ENCODE peak calls at places on chromosomes 11 and 22, in eight cellular contexts. One of them, this sample, is unnamed.

GRCh38 chr11:911031-911889 is 650 bp upstream of the CHID1 start:
- DNase-seq in H1: no peak
- DNase-seq in cardiac muscle cell: peak; percentile 58
- DNase-seq in heart right ventricle: peak; percentile 41
- DNase-seq in CD8-positive, alpha-beta memory T cell: peak; percentile 41
- DNase-seq in kidney: peak; percentile 86
- DNase-seq in DND-41: peak; percentile 58
- DNase-seq in naive thymus-derived CD4-positive, alpha-beta T cell: no peak
- DNase-seq in this sample: no peak

GRCh38 chr11:80773919-80774318 is 1333.1 kb upstream of the TENM4 start:
- DNase-seq in H1: no peak
- DNase-seq in cardiac muscle cell: no peak
- DNase-seq in heart right ventricle: no peak
- DNase-seq in CD8-positive, alpha-beta memory T cell: no peak
- DNase-seq in kidney: no peak
- DNase-seq in DND-41: no peak
- DNase-seq in naive thymus-derived CD4-positive, alpha-beta T cell: no peak
- DNase-seq in this sample: no peak

GRCh38 chr11:72298931-72299330 is 55.0 kb upstream of the PHOX2A start:
- DNase-seq in H1: no peak
- DNase-seq in cardiac muscle cell: no peak
- DNase-seq in heart right ventricle: no peak
- DNase-seq in CD8-positive, alpha-beta memory T cell: no peak
- DNase-seq in kidney: no peak
- DNase-seq in DND-41: no peak
- DNase-seq in naive thymus-derived CD4-positive, alpha-beta T cell: no peak
- DNase-seq in this sample: no peak

GRCh38 chr11:80144932-80145612 is 704.2 kb upstream of the TENM4 start:
- DNase-seq in H1: no peak
- DNase-seq in cardiac muscle cell: no peak
- DNase-seq in heart right ventricle: no peak
- DNase-seq in CD8-positive, alpha-beta memory T cell: no peak
- DNase-seq in kidney: no peak
- DNase-seq in DND-41: no peak
- DNase-seq in naive thymus-derived CD4-positive, alpha-beta T cell: no peak
- DNase-seq in this sample: no peak

GRCh38 chr22:22940961-22941605 is 53.5 kb downstream of the IGLL5 start:
- DNase-seq in H1: no peak
- DNase-seq in cardiac muscle cell: no peak
- DNase-seq in heart right ventricle: no peak
- DNase-seq in CD8-positive, alpha-beta memory T cell: no peak
- DNase-seq in kidney: no peak
- DNase-seq in DND-41: peak; percentile 7
- DNase-seq in naive thymus-derived CD4-positive, alpha-beta T cell: no peak
- DNase-seq in this sample: no peak

GRCh38 chr11:115939104-115939503 is 434.9 kb upstream of the CADM1 start:
- DNase-seq in H1: no peak
- DNase-seq in cardiac muscle cell: peak; percentile 12
- DNase-seq in heart right ventricle: no peak
- DNase-seq in CD8-positive, alpha-beta memory T cell: no peak
- DNase-seq in kidney: no peak
- DNase-seq in DND-41: no peak
- DNase-seq in naive thymus-derived CD4-positive, alpha-beta T cell: no peak
- DNase-seq in this sample: no peak

GRCh38 chr11:40029406-40029805 is 1430.0 kb downstream of the LRRC4C start:
- DNase-seq in H1: no peak
- DNase-seq in cardiac muscle cell: no peak
- DNase-seq in heart right ventricle: no peak
- DNase-seq in CD8-positive, alpha-beta memory T cell: no peak
- DNase-seq in kidney: no peak
- DNase-seq in DND-41: no peak
- DNase-seq in naive thymus-derived CD4-positive, alpha-beta T cell: no peak
- DNase-seq in this sample: no peak

GRCh38 chr22:41917906-41918791 is 3.3 kb upstream of the SHISA8 start:
- DNase-seq in H1: no peak
- DNase-seq in cardiac muscle cell: no peak
- DNase-seq in heart right ventricle: peak; percentile 53
- DNase-seq in CD8-positive, alpha-beta memory T cell: no peak
- DNase-seq in kidney: no peak
- DNase-seq in DND-41: no peak
- DNase-seq in naive thymus-derived CD4-positive, alpha-beta T cell: no peak
- DNase-seq in this sample: peak; percentile 47

GRCh38 chr11:114162719-114163123 is 103.2 kb downstream of the ZBTB16 start:
- DNase-seq in H1: no peak
- DNase-seq in cardiac muscle cell: peak; percentile 74
- DNase-seq in heart right ventricle: peak; percentile 95
- DNase-seq in CD8-positive, alpha-beta memory T cell: no peak
- DNase-seq in kidney: peak; percentile 95
- DNase-seq in DND-41: no peak
- DNase-seq in naive thymus-derived CD4-positive, alpha-beta T cell: no peak
- DNase-seq in this sample: no peak

GRCh38 chr11:10351768-10352641 is 47.1 kb downstream of the ADM start:
- DNase-seq in H1: peak; percentile 98
- DNase-seq in cardiac muscle cell: peak; percentile 59
- DNase-seq in heart right ventricle: peak; percentile 85
- DNase-seq in CD8-positive, alpha-beta memory T cell: no peak
- DNase-seq in kidney: no peak
- DNase-seq in DND-41: no peak
- DNase-seq in naive thymus-derived CD4-positive, alpha-beta T cell: no peak
- DNase-seq in this sample: no peak

GRCh38 chr11:14642453-14642852 is 1.2 kb upstream of the PDE3B start:
- DNase-seq in H1: no peak
- DNase-seq in cardiac muscle cell: no peak
- DNase-seq in heart right ventricle: no peak
- DNase-seq in CD8-positive, alpha-beta memory T cell: no peak
- DNase-seq in kidney: no peak
- DNase-seq in DND-41: no peak
- DNase-seq in naive thymus-derived CD4-positive, alpha-beta T cell: no peak
- DNase-seq in this sample: no peak
- H3K4me3 ChIP-seq in H1: no peak overlapping the region
- H3K4me3 ChIP-seq in cardiac muscle cell: no peak overlapping the region
- H3K4me3 ChIP-seq in heart right ventricle: peak overlapping the region; percentile 75
- H3K4me3 ChIP-seq in CD8-positive, alpha-beta memory T cell: peak overlapping the region; percentile 60
- H3K4me3 ChIP-seq in kidney: peak overlapping the region; percentile 72
- H3K4me3 ChIP-seq in DND-41: peak overlapping the region; percentile 53
- H3K4me3 ChIP-seq in naive thymus-derived CD4-positive, alpha-beta T cell: peak overlapping the region; percentile 68
- H3K4me3 ChIP-seq in this sample: no peak overlapping the region

GRCh38 chr11:11984563-11984962 is 23.9 kb downstream of the DKK3 start:
- DNase-seq in H1: no peak
- DNase-seq in cardiac muscle cell: no peak
- DNase-seq in heart right ventricle: no peak
- DNase-seq in CD8-positive, alpha-beta memory T cell: no peak
- DNase-seq in kidney: no peak
- DNase-seq in DND-41: no peak
- DNase-seq in naive thymus-derived CD4-positive, alpha-beta T cell: no peak
- DNase-seq in this sample: no peak

GRCh38 chr11:11983427-11983826 is 25.0 kb downstream of the DKK3 start:
- DNase-seq in H1: no peak
- DNase-seq in cardiac muscle cell: no peak
- DNase-seq in heart right ventricle: no peak
- DNase-seq in CD8-positive, alpha-beta memory T cell: no peak
- DNase-seq in kidney: no peak
- DNase-seq in DND-41: no peak
- DNase-seq in naive thymus-derived CD4-positive, alpha-beta T cell: no peak
- DNase-seq in this sample: no peak

GRCh38 chr11:11982975-11983374 is 25.5 kb downstream of the DKK3 start:
- DNase-seq in H1: no peak
- DNase-seq in cardiac muscle cell: no peak
- DNase-seq in heart right ventricle: no peak
- DNase-seq in CD8-positive, alpha-beta memory T cell: no peak
- DNase-seq in kidney: no peak
- DNase-seq in DND-41: no peak
- DNase-seq in naive thymus-derived CD4-positive, alpha-beta T cell: no peak
- DNase-seq in this sample: no peak

GRCh38 chr11:11985954-11986949 is 22.2 kb downstream of the DKK3 start:
- DNase-seq in H1: no peak
- DNase-seq in cardiac muscle cell: no peak
- DNase-seq in heart right ventricle: no peak
- DNase-seq in CD8-positive, alpha-beta memory T cell: no peak
- DNase-seq in kidney: no peak
- DNase-seq in DND-41: no peak
- DNase-seq in naive thymus-derived CD4-positive, alpha-beta T cell: no peak
- DNase-seq in this sample: no peak

GRCh38 chr11:11985016-11985715 is 23.3 kb downstream of the DKK3 start:
- DNase-seq in H1: no peak
- DNase-seq in cardiac muscle cell: no peak
- DNase-seq in heart right ventricle: no peak
- DNase-seq in CD8-positive, alpha-beta memory T cell: no peak
- DNase-seq in kidney: no peak
- DNase-seq in DND-41: no peak
- DNase-seq in naive thymus-derived CD4-positive, alpha-beta T cell: no peak
- DNase-seq in this sample: no peak
- H3K4me1 ChIP-seq in H1: no peaks in the 10 kb centered on the region
- H3K4me1 ChIP-seq in cardiac muscle cell: peaks cover 29% of the 10 kb centered on the region
- H3K4me1 ChIP-seq in heart right ventricle: peaks cover 61% of the 10 kb centered on the region
- H3K4me1 ChIP-seq in CD8-positive, alpha-beta memory T cell: peaks cover 3% of the 10 kb centered on the region
- H3K4me1 ChIP-seq in kidney: no peaks in the 10 kb centered on the region
- H3K4me1 ChIP-seq in DND-41: no peaks in the 10 kb centered on the region
- H3K4me1 ChIP-seq in naive thymus-derived CD4-positive, alpha-beta T cell: no peaks in the 10 kb centered on the region
- H3K4me1 ChIP-seq in this sample: no peaks in the 10 kb centered on the region

DNA sequence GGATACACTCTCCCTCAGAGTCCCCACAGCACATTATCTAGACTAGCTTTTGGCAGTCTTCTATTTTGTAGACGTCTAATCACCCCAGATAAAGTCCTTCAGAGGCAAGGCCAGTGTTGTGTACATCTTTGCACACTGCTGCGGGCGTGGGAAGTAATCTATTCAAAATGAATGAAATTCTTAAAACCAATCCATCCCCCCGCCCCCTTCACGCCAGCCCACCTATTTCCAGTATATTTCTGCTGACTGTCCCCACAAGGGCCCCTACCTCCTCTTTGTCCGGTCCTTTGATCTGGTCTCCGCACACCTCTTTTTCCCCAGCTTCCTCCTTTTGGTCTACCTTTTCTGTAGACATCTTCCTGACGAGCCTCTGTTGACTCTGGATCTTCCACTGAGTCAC is 383 bp downstream of the BSCL2 start:
- DNase-seq in H1: no peak
- DNase-seq in cardiac muscle cell: no peak
- DNase-seq in heart right ventricle: no peak
- DNase-seq in CD8-positive, alpha-beta memory T cell: no peak
- DNase-seq in kidney: no peak
- DNase-seq in DND-41: no peak
- DNase-seq in naive thymus-derived CD4-positive, alpha-beta T cell: no peak
- DNase-seq in this sample: no peak
- H3K4me3 ChIP-seq in H1: peak overlapping the region; percentile 82
- H3K4me3 ChIP-seq in cardiac muscle cell: peak overlapping the region; percentile 41
- H3K4me3 ChIP-seq in heart right ventricle: peak overlapping the region; percentile 65
- H3K4me3 ChIP-seq in CD8-positive, alpha-beta memory T cell: peak overlapping the region; percentile 82
- H3K4me3 ChIP-seq in kidney: peak overlapping the region; percentile 83
- H3K4me3 ChIP-seq in DND-41: no peak overlapping the region
- H3K4me3 ChIP-seq in naive thymus-derived CD4-positive, alpha-beta T cell: peak overlapping the region; percentile 74
- H3K4me3 ChIP-seq in this sample: no peak overlapping the region

GRCh38 chr22:30314918-30315317 is 11.8 kb downstream of the TBC1D10A start:
- DNase-seq in H1: no peak
- DNase-seq in cardiac muscle cell: no peak
- DNase-seq in heart right ventricle: no peak
- DNase-seq in CD8-positive, alpha-beta memory T cell: no peak
- DNase-seq in kidney: no peak
- DNase-seq in DND-41: no peak
- DNase-seq in naive thymus-derived CD4-positive, alpha-beta T cell: no peak
- DNase-seq in this sample: no peak

GRCh38 chr22:30312053-30312452 is 14.7 kb downstream of the TBC1D10A start:
- DNase-seq in H1: no peak
- DNase-seq in cardiac muscle cell: no peak
- DNase-seq in heart right ventricle: no peak
- DNase-seq in CD8-positive, alpha-beta memory T cell: no peak
- DNase-seq in kidney: no peak
- DNase-seq in DND-41: no peak
- DNase-seq in naive thymus-derived CD4-positive, alpha-beta T cell: no peak
- DNase-seq in this sample: no peak

GRCh38 chr22:30315962-30316576 is 10.7 kb downstream of the TBC1D10A start:
- DNase-seq in H1: no peak
- DNase-seq in cardiac muscle cell: no peak
- DNase-seq in heart right ventricle: no peak
- DNase-seq in CD8-positive, alpha-beta memory T cell: no peak
- DNase-seq in kidney: no peak
- DNase-seq in DND-41: no peak
- DNase-seq in naive thymus-derived CD4-positive, alpha-beta T cell: no peak
- DNase-seq in this sample: no peak

GRCh38 chr22:30310881-30311771 is 15.6 kb downstream of the TBC1D10A start:
- DNase-seq in H1: no peak
- DNase-seq in cardiac muscle cell: peak; percentile 42
- DNase-seq in heart right ventricle: peak; percentile 85
- DNase-seq in CD8-positive, alpha-beta memory T cell: no peak
- DNase-seq in kidney: peak; percentile 89
- DNase-seq in DND-41: no peak
- DNase-seq in naive thymus-derived CD4-positive, alpha-beta T cell: no peak
- DNase-seq in this sample: no peak

GRCh38 chr22:30313527-30314385 is 13.0 kb downstream of the TBC1D10A start:
- DNase-seq in H1: no peak
- DNase-seq in cardiac muscle cell: no peak
- DNase-seq in heart right ventricle: no peak
- DNase-seq in CD8-positive, alpha-beta memory T cell: no peak
- DNase-seq in kidney: no peak
- DNase-seq in DND-41: no peak
- DNase-seq in naive thymus-derived CD4-positive, alpha-beta T cell: no peak
- DNase-seq in this sample: no peak
- H3K4me1 ChIP-seq in H1: no peaks in the 10 kb centered on the region
- H3K4me1 ChIP-seq in cardiac muscle cell: peaks cover 10% of the 10 kb centered on the region
- H3K4me1 ChIP-seq in heart right ventricle: peaks cover 64% of the 10 kb centered on the region
- H3K4me1 ChIP-seq in CD8-positive, alpha-beta memory T cell: peaks cover 100% of the 10 kb centered on the region
- H3K4me1 ChIP-seq in kidney: peaks cover 69% of the 10 kb centered on the region
- H3K4me1 ChIP-seq in DND-41: peaks cover 88% of the 10 kb centered on the region
- H3K4me1 ChIP-seq in naive thymus-derived CD4-positive, alpha-beta T cell: peaks cover 99% of the 10 kb centered on the region
- H3K4me1 ChIP-seq in this sample: peaks cover 31% of the 10 kb centered on the region

GRCh38 chr11:45806937-45807791 is 2.2 kb downstream of the SLC35C1 start:
- DNase-seq in H1: no peak
- DNase-seq in cardiac muscle cell: no peak
- DNase-seq in heart right ventricle: no peak
- DNase-seq in CD8-positive, alpha-beta memory T cell: no peak
- DNase-seq in kidney: no peak
- DNase-seq in DND-41: no peak
- DNase-seq in naive thymus-derived CD4-positive, alpha-beta T cell: no peak
- DNase-seq in this sample: peak; percentile 13
- H3K4me3 ChIP-seq in H1: no peak overlapping the region
- H3K4me3 ChIP-seq in cardiac muscle cell: no peak overlapping the region
- H3K4me3 ChIP-seq in heart right ventricle: peak overlapping the region; percentile 95
- H3K4me3 ChIP-seq in CD8-positive, alpha-beta memory T cell: peak overlapping the region; percentile 83
- H3K4me3 ChIP-seq in kidney: peak overlapping the region; percentile 65
- H3K4me3 ChIP-seq in DND-41: peak overlapping the region; percentile 11
- H3K4me3 ChIP-seq in naive thymus-derived CD4-positive, alpha-beta T cell: no peak overlapping the region
- H3K4me3 ChIP-seq in this sample: peak overlapping the region; percentile 79

GRCh38 chr22:25933158-25933788 is 191.3 kb downstream of the MYO18B start:
- DNase-seq in H1: no peak
- DNase-seq in cardiac muscle cell: no peak
- DNase-seq in heart right ventricle: no peak
- DNase-seq in CD8-positive, alpha-beta memory T cell: no peak
- DNase-seq in kidney: no peak
- DNase-seq in DND-41: no peak
- DNase-seq in naive thymus-derived CD4-positive, alpha-beta T cell: no peak
- DNase-seq in this sample: no peak
- H3K4me1 ChIP-seq in H1: peaks cover 14% of the 10 kb centered on the region
- H3K4me1 ChIP-seq in cardiac muscle cell: no peaks in the 10 kb centered on the region
- H3K4me1 ChIP-seq in heart right ventricle: no peaks in the 10 kb centered on the region
- H3K4me1 ChIP-seq in CD8-positive, alpha-beta memory T cell: no peaks in the 10 kb centered on the region
- H3K4me1 ChIP-seq in kidney: no peaks in the 10 kb centered on the region
- H3K4me1 ChIP-seq in DND-41: no peaks in the 10 kb centered on the region
- H3K4me1 ChIP-seq in naive thymus-derived CD4-positive, alpha-beta T cell: no peaks in the 10 kb centered on the region
- H3K4me1 ChIP-seq in this sample: no peaks in the 10 kb centered on the region